ENCODE peak calls at places on chromosomes 7 and 10, in eight cellular contexts. C is HepG2, S is breast epithelium, P is spleen, U is endothelial cell of umbilical vein, I is stomach, T is suprapubic skin, Y is K562. B is an unnamed sample.

GRCh38 chr7:132112111-132112510 is 464.2 kb downstream of the PLXNA4 start:
- DNase-seq in C (no peak), S (no peak), P (no peak), U (no peak), I (no peak), T (no peak), Y (no peak), B (no peak)

GRCh38 chr10:100713859-100714565 is 31.4 kb upstream of the PAX2 start:
- DNase-seq in C (no peak), S (no peak), P (peak), U (no peak), I (no peak), T (no peak), Y (no peak), B (no peak)

GRCh38 chr7:43764039-43764789 is 5.7 kb downstream of the BLVRA start:
- DNase-seq in C (peak), S (no peak), P (peak), U (no peak), I (peak), T (no peak), Y (peak), B (peak)

GRCh38 chr7:111018960-111019835 is 71.7 kb upstream of the LRRN3 start:
- DNase-seq in C (no peak), S (no peak), P (peak), U (no peak), I (no peak), T (no peak), Y (no peak), B (no peak)

GRCh38 chr10:73879296-73880173 is 5.2 kb upstream of the CAMK2G start:
- DNase-seq in C (peak), S (peak), P (peak), U (peak), I (peak), T (peak), Y (peak), B (peak)

GRCh38 chr10:30151581-30152389 is 92.4 kb upstream of the JCAD start:
- DNase-seq in C (no peak), S (no peak), P (no peak), U (peak), I (no peak), T (peak), Y (peak), B (no peak)

GRCh38 chr7:48307041-48307714 is 135.9 kb downstream of the ABCA13 start:
- DNase-seq in C (no peak), S (no peak), P (no peak), U (no peak), I (no peak), T (no peak), Y (no peak), B (no peak)

GRCh38 chr10:110850990-110851389 is 20.7 kb upstream of the PDCD4 start:
- DNase-seq in C (no peak), S (no peak), P (no peak), U (no peak), I (no peak), T (no peak), Y (no peak), B (no peak)

GRCh38 chr10:89092439-89092838 is 101.8 kb downstream of the FAS start:
- DNase-seq in C (no peak), S (no peak), P (no peak), U (no peak), I (no peak), T (no peak), Y (no peak), B (no peak)

GRCh38 chr7:134870781-134871180 is 91.3 kb downstream of the CALD1 start:
- DNase-seq in C (no peak), S (no peak), P (no peak), U (peak), I (no peak), T (no peak), Y (no peak), B (no peak)

GRCh38 chr7:134875867-134876266 is 96.4 kb downstream of the CALD1 start:
- DNase-seq in C (no peak), S (no peak), P (no peak), U (no peak), I (no peak), T (no peak), Y (no peak), B (no peak)

GRCh38 chr7:134874407-134874806 is 95.0 kb downstream of the CALD1 start:
- DNase-seq in C (no peak), S (no peak), P (no peak), U (no peak), I (no peak), T (no peak), Y (no peak), B (no peak)

GRCh38 chr7:134870156-134870555 is 90.7 kb downstream of the CALD1 start:
- DNase-seq in C (no peak), S (no peak), P (no peak), U (no peak), I (no peak), T (no peak), Y (no peak), B (no peak)

DNA sequence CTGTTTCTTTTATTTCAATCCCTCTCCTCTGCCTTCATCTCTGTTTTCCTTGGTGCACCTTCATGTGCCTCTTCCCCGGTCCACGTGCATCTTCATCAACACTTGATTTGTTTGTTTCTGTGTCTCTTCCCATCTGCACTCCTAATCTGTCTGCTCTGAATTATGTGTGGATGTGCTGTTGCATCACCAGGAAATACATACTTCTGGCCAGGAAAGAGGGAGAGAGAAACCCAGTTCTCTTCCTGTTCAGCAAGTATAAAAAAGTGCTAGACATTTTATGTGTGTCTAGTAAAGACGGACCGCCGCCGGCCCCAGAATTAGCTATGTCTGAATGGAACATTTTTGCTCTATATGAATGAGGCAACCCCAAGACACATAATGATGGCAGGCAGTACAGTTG is 93.8 kb downstream of the CALD1 start:
- DNase-seq in C (no peak), S (no peak), P (no peak), U (peak), I (no peak), T (no peak), Y (no peak), B (no peak)
- TF ChIP-seq POLR2AphosphoS5 in C (no peak), S (no peak), P (no peak), U (no peak), I (no peak), T (no peak), Y (no peak), B (no peak)

GRCh38 chr10:124709862-124710261 is 34.3 kb downstream of the FAM53B start:
- DNase-seq in C (no peak), S (no peak), P (peak), U (no peak), I (peak), T (peak), Y (no peak), B (no peak)
- TF ChIP-seq POLR2A in C (no peak), S (no peak), P (no peak), U (no peak), I (no peak), T (no peak), Y (no peak), B (no peak)

DNA sequence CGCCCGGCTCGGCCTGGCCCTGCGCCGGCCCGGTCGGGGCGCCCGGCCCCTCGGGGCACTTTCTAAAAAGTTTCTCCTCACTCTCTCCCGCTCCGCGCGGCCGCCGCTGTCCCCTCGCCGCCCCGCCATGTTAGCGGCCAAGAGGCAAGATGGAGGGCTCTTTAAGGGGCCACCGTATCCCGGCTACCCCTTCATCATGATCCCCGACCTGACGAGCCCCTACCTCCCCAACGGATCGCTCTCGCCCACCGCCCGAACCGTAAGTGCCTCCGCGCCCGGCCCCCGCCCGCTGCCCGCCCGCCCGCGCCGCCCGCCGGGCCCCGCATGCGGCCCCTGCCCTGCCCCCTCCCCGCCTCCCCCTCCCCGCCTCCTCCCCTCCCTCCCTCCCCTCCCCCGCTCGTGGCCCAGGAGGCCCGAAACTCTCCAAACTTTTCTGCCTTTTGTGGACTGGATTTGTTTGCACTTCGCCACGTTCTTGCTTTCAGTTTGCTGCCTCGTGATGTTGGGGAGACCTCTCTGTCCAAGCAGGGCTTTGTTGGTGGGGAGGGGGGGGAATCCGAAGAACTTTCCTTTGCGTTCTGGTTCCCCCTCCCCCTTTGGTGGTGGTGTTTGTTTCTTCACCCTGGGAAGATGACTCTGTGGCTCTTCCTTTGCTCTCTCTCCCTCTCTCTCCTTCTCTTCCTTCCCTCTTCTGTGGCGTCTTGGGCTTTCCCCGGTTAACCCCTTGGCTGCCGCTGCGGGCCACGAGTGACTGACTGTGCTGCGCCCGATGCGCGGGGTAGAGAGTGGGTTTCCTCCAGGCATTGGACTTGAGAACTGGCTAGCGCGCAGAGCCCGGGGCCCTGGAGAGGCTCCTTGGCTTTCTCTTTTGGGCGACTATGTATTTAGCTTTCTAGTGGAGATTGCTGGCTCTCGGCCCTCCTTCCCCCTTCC is 1.6 kb downstream of the TCF7L2 start:
- DNase-seq in C (peak), S (peak), P (peak), U (peak), I (peak), T (peak), Y (peak), B (no peak)
- TF ChIP-seq POLR2AphosphoS5 in C (peak), S (peak), P (peak), U (no peak), I (no peak), T (peak), Y (no peak), B (no peak)

GRCh38 chr10:72244573-72245038 is 28.5 kb upstream of the ASCC1 start:
- DNase-seq in C (no peak), S (no peak), P (no peak), U (no peak), I (no peak), T (no peak), Y (no peak), B (no peak)

GRCh38 chr10:72245949-72246525 is 27.7 kb upstream of the DDIT4 start:
- DNase-seq in C (no peak), S (no peak), P (peak), U (no peak), I (no peak), T (no peak), Y (no peak), B (no peak)

GRCh38 chr10:72250666-72251065 is 23.1 kb upstream of the DDIT4 start:
- DNase-seq in C (no peak), S (no peak), P (peak), U (peak), I (peak), T (no peak), Y (no peak), B (no peak)

GRCh38 chr10:72251635-72252034 is 22.1 kb upstream of the DDIT4 start:
- DNase-seq in C (peak), S (no peak), P (no peak), U (no peak), I (no peak), T (no peak), Y (no peak), B (no peak)

GRCh38 chr10:72248477-72249151 is 25.1 kb upstream of the DDIT4 start:
- DNase-seq in C (peak), S (peak), P (peak), U (peak), I (peak), T (peak), Y (no peak), B (peak)
- TF ChIP-seq POLR2A in C (peak), S (no peak), P (no peak), U (no peak), I (no peak), T (peak), Y (no peak), B (peak)

GRCh38 chr7:30850426-30850825 is 61.2 kb upstream of the AQP1 start:
- DNase-seq in C (no peak), S (no peak), P (peak), U (no peak), I (no peak), T (no peak), Y (no peak), B (no peak)

GRCh38 chr7:30853576-30853975 is 58.1 kb upstream of the AQP1 start:
- DNase-seq in C (no peak), S (no peak), P (no peak), U (peak), I (no peak), T (no peak), Y (no peak), B (no peak)

GRCh38 chr7:30852744-30853288 is 58.8 kb upstream of the AQP1 start:
- DNase-seq in C (no peak), S (no peak), P (no peak), U (peak), I (no peak), T (no peak), Y (no peak), B (no peak)

GRCh38 chr7:30852360-30852709 is 59.3 kb upstream of the AQP1 start:
- DNase-seq in C (no peak), S (no peak), P (no peak), U (no peak), I (no peak), T (no peak), Y (no peak), B (no peak)

GRCh38 chr7:30851651-30852359 is 59.8 kb upstream of the AQP1 start:
- DNase-seq in C (no peak), S (no peak), P (no peak), U (peak), I (no peak), T (no peak), Y (no peak), B (no peak)
- TF ChIP-seq POLR2AphosphoS5 in C (no peak), S (no peak), P (no peak), U (no peak), I (peak), T (no peak), Y (no peak), B (no peak)

B was measured in GM12891.